ENCODE peak calls at places on chromosomes 16 and 17, in ten cellular contexts. X is AG09319, L is cardiac muscle cell, W is NB4, F is GM13976, J is cardiac fibroblast, R is BJ, V is OCI-LY7, B is foreskin fibroblast, U is GM23338. Z is an unnamed sample.

GRCh38 chr17:82943339-82943738 is 103.5 kb upstream of the ZNF750 start:
- DNase-seq in X (no peak), L (no peak), W (no peak), F (no peak), J (no peak), R (no peak), V (no peak), B (no peak), U (no peak), Z (no peak)

GRCh38 chr17:57541472-57542394 is 203.4 kb downstream of the CCDC182 start:
- DNase-seq in X (no peak), L (peak), W (peak), F (no peak), J (peak), R (no peak), V (no peak), B (no peak), U (no peak), Z (no peak)

GRCh38 chr17:50258647-50259483 is 15.4 kb upstream of the TMEM92 start:
- DNase-seq in X (peak), L (peak), W (no peak), F (peak), J (peak), R (no peak), V (no peak), B (peak), U (no peak), Z (peak)

GRCh38 chr17:69975808-69976207 is 99.2 kb upstream of the KCNJ16 start:
- DNase-seq in X (no peak), L (no peak), W (no peak), F (no peak), J (no peak), R (no peak), V (no peak), B (no peak), U (no peak), Z (no peak)

GRCh38 chr17:16820161-16820877 is 130.3 kb downstream of the CCDC144A start:
- DNase-seq in X (no peak), L (no peak), W (no peak), F (no peak), J (no peak), R (no peak), V (no peak), B (no peak), U (no peak), Z (no peak)

GRCh38 chr17:82702161-82702932 is 3.8 kb upstream of the RAB40B start:
- DNase-seq in X (no peak), L (no peak), W (no peak), F (no peak), J (no peak), R (no peak), V (no peak), B (no peak), U (no peak), Z (no peak)

GRCh38 chr16:24991349-24991748 is 23.8 kb downstream of the ARHGAP17 start:
- DNase-seq in X (no peak), L (no peak), W (no peak), F (no peak), J (no peak), R (no peak), V (peak), B (no peak), U (no peak), Z (no peak)

GRCh38 chr16:85924675-85925074 is 25.7 kb downstream of the IRF8 start:
- DNase-seq in X (no peak), L (peak), W (no peak), F (no peak), J (no peak), R (peak), V (no peak), B (no peak), U (no peak), Z (no peak)

GRCh38 chr16:50154369-50154947 is 1.4 kb downstream of the TENT4B start:
- DNase-seq in X (no peak), L (peak), W (peak), F (no peak), J (peak), R (no peak), V (no peak), B (no peak), U (peak), Z (peak)

GRCh38 chr16:54407596-54407995 is 121.0 kb upstream of the IRX3 start:
- DNase-seq in X (peak), L (peak), W (no peak), F (no peak), J (peak), R (peak), V (no peak), B (peak), U (no peak), Z (no peak)

GRCh38 chr16:29900888-29901606 is 759 bp downstream of the ASPHD1 start:
- DNase-seq in X (no peak), L (no peak), W (no peak), F (no peak), J (no peak), R (no peak), V (no peak), B (peak), U (peak), Z (no peak)

GRCh38 chr17:68221786-68222185 is 26.1 kb upstream of the AMZ2 start:
- DNase-seq in X (no peak), L (no peak), W (no peak), F (no peak), J (no peak), R (no peak), V (no peak), B (no peak), U (no peak), Z (no peak)

GRCh38 chr17:4919511-4920047 is 12.5 kb upstream of the GP1BA start:
- DNase-seq in X (no peak), L (no peak), W (no peak), F (no peak), J (no peak), R (no peak), V (no peak), B (no peak), U (peak), Z (no peak)

GRCh38 chr17:61583242-61583641 is 7.8 kb downstream of the NACA2 start:
- DNase-seq in X (no peak), L (peak), W (peak), F (peak), J (peak), R (peak), V (peak), B (peak), U (peak), Z (peak)

GRCh38 chr17:79109584-79109983 is 35.0 kb downstream of the ENGASE start:
- DNase-seq in X (no peak), L (no peak), W (no peak), F (no peak), J (no peak), R (no peak), V (no peak), B (no peak), U (peak), Z (no peak)

GRCh38 chr17:83148317-83149044 is 69.1 kb downstream of the METRNL start:
- DNase-seq in X (no peak), L (no peak), W (no peak), F (no peak), J (no peak), R (no peak), V (no peak), B (no peak), U (no peak), Z (no peak)

GRCh38 chr16:66581246-66581952 is 2.1 kb downstream of the CMTM2 start:
- DNase-seq in X (no peak), L (peak), W (no peak), F (no peak), J (peak), R (no peak), V (no peak), B (no peak), U (no peak), Z (no peak)

GRCh38 chr16:13866073-13866472 is 53.9 kb upstream of the ERCC4 start:
- DNase-seq in X (peak), L (peak), W (peak), F (peak), J (peak), R (no peak), V (peak), B (peak), U (peak), Z (peak)

GRCh38 chr17:62626719-62627218 is 701 bp upstream of the MRC2 start:
- DNase-seq in X (peak), L (peak), W (peak), F (no peak), J (peak), R (no peak), V (no peak), B (peak), U (peak), Z (no peak)

DNA sequence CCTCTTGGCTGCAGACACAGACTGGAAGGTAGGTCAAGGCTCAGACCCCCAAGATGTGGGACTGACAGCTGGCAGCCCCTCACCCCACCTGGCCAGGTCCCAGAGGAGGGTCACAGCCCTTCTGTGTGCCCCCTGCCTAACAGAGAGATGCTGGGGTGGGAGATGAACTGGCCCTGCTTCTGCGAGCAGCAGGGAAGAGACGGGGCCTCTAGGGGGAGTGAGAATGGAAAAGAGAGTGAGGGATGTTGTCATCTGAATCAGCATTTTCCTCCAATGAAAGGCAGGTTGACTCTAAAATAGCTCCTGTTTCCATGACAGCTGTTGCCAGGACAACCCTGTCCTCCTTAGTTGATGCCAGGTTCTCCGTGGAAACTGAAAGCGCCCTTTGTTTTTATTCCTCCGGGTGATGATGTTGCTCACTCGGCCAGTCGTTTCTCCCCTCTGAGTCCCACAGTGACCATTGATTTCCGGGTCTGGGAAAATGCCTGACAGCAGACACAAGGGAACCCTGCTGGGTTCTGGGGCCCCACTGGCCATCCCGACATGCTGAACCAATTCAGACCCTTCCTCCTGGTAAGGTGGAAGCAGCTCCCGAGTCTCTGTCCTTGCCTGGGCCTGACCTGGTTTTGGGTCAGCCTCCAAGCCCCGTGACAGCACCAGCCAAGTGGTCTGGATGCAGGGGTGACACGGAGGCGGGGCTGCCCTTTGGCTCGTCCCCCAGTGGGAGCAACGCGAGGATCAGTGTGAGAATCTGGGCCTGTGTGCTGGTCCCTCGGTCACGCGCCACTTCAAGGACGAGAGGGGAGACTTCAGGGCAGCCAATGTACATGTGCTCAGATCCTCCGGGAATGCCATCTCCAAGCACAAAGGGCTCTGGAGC is 4.7 kb upstream of the NDRG4 start:
- DNase-seq in X (peak), L (peak), W (peak), F (peak), J (peak), R (peak), V (peak), B (peak), U (peak), Z (peak)
- TF ChIP-seq CTCF in X (peak), L (peak), W (peak), F (no peak), J (peak), R (peak), V (peak), B (peak), U (peak), Z (peak)

DNA sequence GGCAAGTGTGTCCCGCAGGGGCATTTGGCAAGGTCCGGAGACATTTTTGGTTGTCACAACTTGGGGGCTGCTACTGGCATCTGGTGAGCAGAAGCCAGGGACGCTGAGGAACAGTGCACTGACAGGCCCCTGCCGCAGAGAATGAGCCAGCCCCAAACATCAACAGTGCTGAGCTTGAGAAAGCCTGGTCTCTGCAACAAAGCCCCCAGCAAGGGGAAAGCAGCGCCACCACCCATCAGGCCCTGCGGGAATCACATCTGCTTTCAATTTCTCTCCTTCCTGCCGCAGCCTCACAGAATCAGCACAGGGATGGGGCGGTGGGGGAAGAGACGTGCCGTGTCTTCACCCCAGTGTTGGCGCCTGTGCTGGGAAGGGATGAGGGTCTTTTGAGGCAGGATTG is 14.8 kb upstream of the PRPSAP1 start:
- DNase-seq in X (no peak), L (peak), W (no peak), F (peak), J (no peak), R (peak), V (no peak), B (no peak), U (peak), Z (no peak)
- TF ChIP-seq CTCF in X (no peak), L (no peak), W (no peak), F (no peak), J (no peak), R (no peak), V (no peak), B (no peak), U (no peak), Z (no peak)

GRCh38 chr17:37440424-37440823 is 33.7 kb downstream of the TADA2A start:
- DNase-seq in X (no peak), L (no peak), W (no peak), F (no peak), J (no peak), R (no peak), V (no peak), B (no peak), U (no peak), Z (no peak)

GRCh38 chr17:37432671-37433070 is 26.0 kb downstream of the TADA2A start:
- DNase-seq in X (no peak), L (no peak), W (no peak), F (no peak), J (no peak), R (no peak), V (no peak), B (no peak), U (no peak), Z (no peak)

DNA sequence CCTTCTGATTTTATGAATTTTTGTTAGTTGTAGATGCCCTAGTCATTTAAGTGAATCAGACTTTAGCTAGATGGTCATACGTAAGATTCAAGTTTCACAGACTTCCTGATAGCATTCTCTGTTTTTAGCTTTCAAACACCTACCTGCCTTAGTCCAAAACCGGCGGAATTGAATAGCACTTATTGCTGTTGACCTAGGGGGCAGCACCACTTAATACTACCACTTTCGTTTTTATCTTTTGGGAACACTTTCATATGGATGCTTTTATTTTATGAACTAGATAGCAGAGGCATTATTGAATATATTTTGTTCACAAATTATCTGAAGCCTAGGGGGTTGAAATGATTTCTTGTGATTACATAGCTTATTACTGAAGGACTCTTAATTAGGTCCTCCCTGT is 31.5 kb downstream of the TADA2A start:
- DNase-seq in X (no peak), L (no peak), W (no peak), F (no peak), J (no peak), R (no peak), V (peak), B (no peak), U (peak), Z (no peak)
- TF ChIP-seq CTCF in X (no peak), L (peak), W (no peak), F (no peak), J (no peak), R (no peak), V (peak), B (no peak), U (peak), Z (no peak)

GRCh38 chr17:81230043-81230820 is 7.5 kb upstream of the CEP131 start:
- DNase-seq in X (no peak), L (no peak), W (peak), F (no peak), J (no peak), R (no peak), V (peak), B (no peak), U (peak), Z (no peak)
- TF ChIP-seq CTCF in X (peak), L (peak), W (peak), F (peak), J (peak), R (peak), V (peak), B (peak), U (peak), Z (peak)